ENCODE peak calls at places on chromosomes 6 and 20, in seven cellular contexts. One of them, this sample, is unnamed.

GRCh38 chr6:39362487-39362865 is 40.0 kb upstream of the KCNK16 start:
- DNase-seq in left ventricle myocardium inferior: no peak
- DNase-seq in Kasumi-1: peak
- DNase-seq in stomach: no peak
- DNase-seq in smooth muscle cell of the brain vasculature: no peak
- DNase-seq in NAMALWA: peak
- DNase-seq in osteocyte: no peak
- DNase-seq in this sample: no peak

GRCh38 chr6:315921-316752 is 23.9 kb downstream of the DUSP22 start:
- DNase-seq in Kasumi-1: no peak
- DNase-seq in osteocyte: no peak
- DNase-seq in smooth muscle cell of the brain vasculature: no peak
- DNase-seq in left ventricle myocardium inferior: no peak
- DNase-seq in stomach: no peak
- DNase-seq in NAMALWA: no peak
- DNase-seq in this sample: no peak

GRCh38 chr6:155188707-155189496 is 74.9 kb upstream of the CLDN20 start:
- DNase-seq in left ventricle myocardium inferior: no peak
- DNase-seq in Kasumi-1: no peak
- DNase-seq in osteocyte: no peak
- DNase-seq in NAMALWA: no peak
- DNase-seq in smooth muscle cell of the brain vasculature: no peak
- DNase-seq in stomach: no peak
- DNase-seq in this sample: no peak

GRCh38 chr20:31897541-31897940 is 27.1 kb downstream of the TTLL9 start:
- DNase-seq in left ventricle myocardium inferior: no peak
- DNase-seq in NAMALWA: no peak
- DNase-seq in smooth muscle cell of the brain vasculature: no peak
- DNase-seq in osteocyte: no peak
- DNase-seq in Kasumi-1: no peak
- DNase-seq in stomach: no peak
- DNase-seq in this sample: no peak

GRCh38 chr6:91137286-91137685 is 550.4 kb upstream of the MAP3K7 start:
- DNase-seq in smooth muscle cell of the brain vasculature: no peak
- DNase-seq in left ventricle myocardium inferior: no peak
- DNase-seq in stomach: no peak
- DNase-seq in Kasumi-1: no peak
- DNase-seq in osteocyte: no peak
- DNase-seq in NAMALWA: no peak
- DNase-seq in this sample: no peak

GRCh38 chr20:25278636-25279361 is 30.9 kb downstream of the PYGB start:
- DNase-seq in smooth muscle cell of the brain vasculature: no peak
- DNase-seq in NAMALWA: no peak
- DNase-seq in stomach: peak
- DNase-seq in osteocyte: no peak
- DNase-seq in Kasumi-1: no peak
- DNase-seq in left ventricle myocardium inferior: peak
- DNase-seq in this sample: no peak

GRCh38 chr20:46227275-46227767 is 81.0 kb downstream of the CDH22 start:
- DNase-seq in smooth muscle cell of the brain vasculature: no peak
- DNase-seq in NAMALWA: no peak
- DNase-seq in osteocyte: no peak
- DNase-seq in Kasumi-1: no peak
- DNase-seq in left ventricle myocardium inferior: no peak
- DNase-seq in stomach: no peak
- DNase-seq in this sample: no peak

GRCh38 chr6:37059344-37060194 is 54.1 kb downstream of the FGD2 start:
- DNase-seq in left ventricle myocardium inferior: peak
- DNase-seq in osteocyte: peak
- DNase-seq in Kasumi-1: no peak
- DNase-seq in smooth muscle cell of the brain vasculature: peak
- DNase-seq in NAMALWA: no peak
- DNase-seq in stomach: peak
- DNase-seq in this sample: peak

GRCh38 chr6:107689881-107690545 is 134.1 kb downstream of the SCML4 start:
- DNase-seq in smooth muscle cell of the brain vasculature: no peak
- DNase-seq in left ventricle myocardium inferior: no peak
- DNase-seq in NAMALWA: no peak
- DNase-seq in stomach: no peak
- DNase-seq in Kasumi-1: no peak
- DNase-seq in osteocyte: no peak
- DNase-seq in this sample: no peak

GRCh38 chr6:52415917-52416628 is 4.1 kb upstream of the EFHC1 start:
- DNase-seq in left ventricle myocardium inferior: no peak
- DNase-seq in NAMALWA: peak
- DNase-seq in smooth muscle cell of the brain vasculature: no peak
- DNase-seq in osteocyte: no peak
- DNase-seq in stomach: no peak
- DNase-seq in Kasumi-1: no peak
- DNase-seq in this sample: no peak

GRCh38 chr6:137876547-137876946 is 9.5 kb downstream of the TNFAIP3 start:
- DNase-seq in NAMALWA: no peak
- DNase-seq in osteocyte: no peak
- DNase-seq in stomach: no peak
- DNase-seq in Kasumi-1: no peak
- DNase-seq in smooth muscle cell of the brain vasculature: no peak
- DNase-seq in left ventricle myocardium inferior: no peak
- DNase-seq in this sample: no peak

GRCh38 chr20:38073307-38074010 is 39.9 kb downstream of the RPRD1B start:
- DNase-seq in NAMALWA: peak
- DNase-seq in stomach: peak
- DNase-seq in smooth muscle cell of the brain vasculature: peak
- DNase-seq in left ventricle myocardium inferior: peak
- DNase-seq in osteocyte: no peak
- DNase-seq in Kasumi-1: peak
- DNase-seq in this sample: no peak

GRCh38 chr20:370977-371754 is 9.4 kb upstream of the TRIB3 start:
- DNase-seq in stomach: no peak
- DNase-seq in NAMALWA: no peak
- DNase-seq in Kasumi-1: no peak
- DNase-seq in osteocyte: no peak
- DNase-seq in smooth muscle cell of the brain vasculature: no peak
- DNase-seq in left ventricle myocardium inferior: no peak
- DNase-seq in this sample: no peak

This sample was measured in keratinocyte.